ENCODE peak calls at places on chromosome 7, in nine cellular contexts. One of them, this sample, is unnamed.

GRCh38 chr7:25752967-25753791 is 398.8 kb upstream of the NFE2L3 start:
- DNase-seq in uterus: no peak
- DNase-seq in cardiac fibroblast: no peak
- DNase-seq in IMR-90: no peak
- DNase-seq in WERI-Rb-1: no peak
- DNase-seq in heart left ventricle: no peak
- DNase-seq in MM.1S: no peak
- DNase-seq in HFF-Myc: no peak
- DNase-seq in left lung: no peak
- DNase-seq in this sample: no peak

GRCh38 chr7:74083117-74083876 is at the start of gene LIMK1:
- DNase-seq in heart left ventricle: peak
- DNase-seq in HFF-Myc: no peak
- DNase-seq in WERI-Rb-1: peak
- DNase-seq in uterus: peak
- DNase-seq in left lung: peak
- DNase-seq in IMR-90: peak
- DNase-seq in MM.1S: peak
- DNase-seq in cardiac fibroblast: peak
- DNase-seq in this sample: no peak

GRCh38 chr7:28488061-28488791 is 75.9 kb downstream of the CREB5 start:
- DNase-seq in MM.1S: no peak
- DNase-seq in heart left ventricle: no peak
- DNase-seq in IMR-90: no peak
- DNase-seq in cardiac fibroblast: no peak
- DNase-seq in uterus: no peak
- DNase-seq in left lung: no peak
- DNase-seq in HFF-Myc: no peak
- DNase-seq in WERI-Rb-1: no peak
- DNase-seq in this sample: no peak

GRCh38 chr7:96178581-96178980 is 143.3 kb downstream of the SLC25A13 start:
- DNase-seq in cardiac fibroblast: no peak
- DNase-seq in MM.1S: no peak
- DNase-seq in uterus: no peak
- DNase-seq in WERI-Rb-1: no peak
- DNase-seq in heart left ventricle: no peak
- DNase-seq in HFF-Myc: no peak
- DNase-seq in IMR-90: no peak
- DNase-seq in left lung: no peak
- DNase-seq in this sample: no peak

GRCh38 chr7:136956232-136956631 is 87.8 kb downstream of the CHRM2 start:
- DNase-seq in cardiac fibroblast: peak
- DNase-seq in IMR-90: peak
- DNase-seq in MM.1S: peak
- DNase-seq in WERI-Rb-1: no peak
- DNase-seq in HFF-Myc: peak
- DNase-seq in heart left ventricle: no peak
- DNase-seq in left lung: no peak
- DNase-seq in uterus: no peak
- DNase-seq in this sample: no peak

GRCh38 chr7:8217200-8218068 is 44.5 kb downstream of the ICA1 start:
- DNase-seq in uterus: no peak
- DNase-seq in WERI-Rb-1: no peak
- DNase-seq in IMR-90: peak
- DNase-seq in cardiac fibroblast: peak
- DNase-seq in heart left ventricle: no peak
- DNase-seq in HFF-Myc: peak
- DNase-seq in left lung: no peak
- DNase-seq in MM.1S: peak
- DNase-seq in this sample: peak

GRCh38 chr7:138142583-138143201 is 66.4 kb downstream of the AKR1D1 start:
- DNase-seq in uterus: no peak
- DNase-seq in MM.1S: no peak
- DNase-seq in cardiac fibroblast: no peak
- DNase-seq in IMR-90: no peak
- DNase-seq in heart left ventricle: no peak
- DNase-seq in left lung: no peak
- DNase-seq in HFF-Myc: no peak
- DNase-seq in WERI-Rb-1: no peak
- DNase-seq in this sample: no peak

GRCh38 chr7:115654384-115655181 is 376.0 kb downstream of the TFEC start:
- DNase-seq in heart left ventricle: no peak
- DNase-seq in WERI-Rb-1: no peak
- DNase-seq in uterus: no peak
- DNase-seq in left lung: no peak
- DNase-seq in HFF-Myc: no peak
- DNase-seq in MM.1S: no peak
- DNase-seq in IMR-90: peak
- DNase-seq in cardiac fibroblast: no peak
- DNase-seq in this sample: no peak

GRCh38 chr7:155356323-155357105 is 58.8 kb downstream of the INSIG1 start:
- DNase-seq in cardiac fibroblast: no peak
- DNase-seq in uterus: no peak
- DNase-seq in left lung: peak
- DNase-seq in MM.1S: no peak
- DNase-seq in HFF-Myc: no peak
- DNase-seq in WERI-Rb-1: peak
- DNase-seq in IMR-90: no peak
- DNase-seq in heart left ventricle: no peak
- DNase-seq in this sample: no peak

GRCh38 chr7:116543664-116544063 is 18.8 kb downstream of the CAV1 start:
- DNase-seq in HFF-Myc: peak
- DNase-seq in heart left ventricle: no peak
- DNase-seq in cardiac fibroblast: peak
- DNase-seq in uterus: no peak
- DNase-seq in left lung: no peak
- DNase-seq in MM.1S: no peak
- DNase-seq in IMR-90: peak
- DNase-seq in WERI-Rb-1: no peak
- DNase-seq in this sample: no peak

GRCh38 chr7:28956608-28957063 is 1.5 kb downstream of the TRIL start:
- DNase-seq in uterus: peak
- DNase-seq in cardiac fibroblast: peak
- DNase-seq in WERI-Rb-1: peak
- DNase-seq in IMR-90: peak
- DNase-seq in heart left ventricle: peak
- DNase-seq in left lung: peak
- DNase-seq in MM.1S: no peak
- DNase-seq in HFF-Myc: no peak
- DNase-seq in this sample: no peak

GRCh38 chr7:147509859-147510542 is 1080.6 kb upstream of the C7orf33 start:
- DNase-seq in heart left ventricle: no peak
- DNase-seq in WERI-Rb-1: no peak
- DNase-seq in MM.1S: no peak
- DNase-seq in cardiac fibroblast: peak
- DNase-seq in IMR-90: peak
- DNase-seq in uterus: no peak
- DNase-seq in HFF-Myc: no peak
- DNase-seq in left lung: no peak
- DNase-seq in this sample: no peak

DNA sequence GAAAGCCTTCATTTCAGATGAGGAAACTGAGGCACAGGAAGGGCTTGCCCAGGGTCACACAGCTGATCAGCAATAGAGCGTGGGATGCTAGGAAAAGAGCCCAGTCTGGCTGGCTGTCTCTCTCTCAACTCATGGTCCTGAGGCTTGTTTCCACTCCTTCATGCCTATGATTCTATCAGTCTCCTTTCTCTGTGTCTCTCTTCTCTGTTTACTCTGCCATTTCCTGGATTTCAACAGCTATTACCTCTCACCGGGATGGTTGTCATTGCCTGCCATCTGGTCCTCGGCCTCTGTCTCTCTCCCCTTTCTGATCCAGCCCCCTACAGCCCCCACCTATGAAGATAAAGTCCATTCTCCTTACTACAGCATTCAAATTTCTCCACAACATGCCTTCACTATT is 93.3 kb upstream of the AGBL3 start:
- DNase-seq in HFF-Myc: no peak
- DNase-seq in cardiac fibroblast: no peak
- DNase-seq in heart left ventricle: no peak
- DNase-seq in MM.1S: no peak
- DNase-seq in uterus: no peak
- DNase-seq in left lung: no peak
- DNase-seq in WERI-Rb-1: no peak
- DNase-seq in IMR-90: no peak
- DNase-seq in this sample: no peak
- H3K4me3 ChIP-seq in HFF-Myc: peak
- H3K4me3 ChIP-seq in cardiac fibroblast: peak
- H3K4me3 ChIP-seq in heart left ventricle: peak
- H3K4me3 ChIP-seq in MM.1S: no peak
- H3K4me3 ChIP-seq in uterus: no peak
- H3K4me3 ChIP-seq in left lung: peak
- H3K4me3 ChIP-seq in WERI-Rb-1: no peak
- H3K4me3 ChIP-seq in IMR-90: peak
- H3K4me3 ChIP-seq in this sample: peak

GRCh38 chr7:158698657-158699195 is 5.9 kb downstream of the NCAPG2 start:
- DNase-seq in uterus: no peak
- DNase-seq in cardiac fibroblast: no peak
- DNase-seq in IMR-90: no peak
- DNase-seq in HFF-Myc: no peak
- DNase-seq in WERI-Rb-1: no peak
- DNase-seq in left lung: no peak
- DNase-seq in heart left ventricle: no peak
- DNase-seq in MM.1S: no peak
- DNase-seq in this sample: no peak

GRCh38 chr7:158695056-158695455 is 9.5 kb downstream of the NCAPG2 start:
- DNase-seq in WERI-Rb-1: no peak
- DNase-seq in heart left ventricle: no peak
- DNase-seq in IMR-90: no peak
- DNase-seq in cardiac fibroblast: no peak
- DNase-seq in left lung: no peak
- DNase-seq in MM.1S: no peak
- DNase-seq in HFF-Myc: no peak
- DNase-seq in uterus: no peak
- DNase-seq in this sample: no peak

GRCh38 chr7:158699341-158699740 is 5.3 kb downstream of the NCAPG2 start:
- DNase-seq in WERI-Rb-1: no peak
- DNase-seq in uterus: no peak
- DNase-seq in cardiac fibroblast: no peak
- DNase-seq in MM.1S: no peak
- DNase-seq in IMR-90: no peak
- DNase-seq in heart left ventricle: no peak
- DNase-seq in HFF-Myc: no peak
- DNase-seq in left lung: no peak
- DNase-seq in this sample: no peak

GRCh38 chr7:158694650-158695049 is 10.0 kb downstream of the NCAPG2 start:
- DNase-seq in left lung: no peak
- DNase-seq in MM.1S: no peak
- DNase-seq in uterus: no peak
- DNase-seq in IMR-90: no peak
- DNase-seq in WERI-Rb-1: no peak
- DNase-seq in HFF-Myc: no peak
- DNase-seq in heart left ventricle: no peak
- DNase-seq in cardiac fibroblast: no peak
- DNase-seq in this sample: no peak

GRCh38 chr7:158695726-158696452 is 8.7 kb downstream of the NCAPG2 start:
- DNase-seq in WERI-Rb-1: no peak
- DNase-seq in uterus: peak
- DNase-seq in IMR-90: peak
- DNase-seq in MM.1S: no peak
- DNase-seq in heart left ventricle: peak
- DNase-seq in left lung: peak
- DNase-seq in HFF-Myc: peak
- DNase-seq in cardiac fibroblast: peak
- DNase-seq in this sample: peak
- H3K4me3 ChIP-seq in WERI-Rb-1: no peak
- H3K4me3 ChIP-seq in uterus: no peak
- H3K4me3 ChIP-seq in IMR-90: no peak
- H3K4me3 ChIP-seq in MM.1S: no peak
- H3K4me3 ChIP-seq in heart left ventricle: peak
- H3K4me3 ChIP-seq in left lung: no peak
- H3K4me3 ChIP-seq in HFF-Myc: no peak
- H3K4me3 ChIP-seq in cardiac fibroblast: no peak
- H3K4me3 ChIP-seq in this sample: no peak

GRCh38 chr7:1095621-1096155 is 7.8 kb downstream of the GPER1 start:
- DNase-seq in left lung: no peak
- DNase-seq in WERI-Rb-1: no peak
- DNase-seq in IMR-90: no peak
- DNase-seq in heart left ventricle: no peak
- DNase-seq in cardiac fibroblast: no peak
- DNase-seq in HFF-Myc: no peak
- DNase-seq in uterus: no peak
- DNase-seq in MM.1S: no peak
- DNase-seq in this sample: no peak
- H3K4me3 ChIP-seq in left lung: no peak
- H3K4me3 ChIP-seq in WERI-Rb-1: no peak
- H3K4me3 ChIP-seq in IMR-90: no peak
- H3K4me3 ChIP-seq in heart left ventricle: no peak
- H3K4me3 ChIP-seq in cardiac fibroblast: no peak
- H3K4me3 ChIP-seq in HFF-Myc: no peak
- H3K4me3 ChIP-seq in uterus: no peak
- H3K4me3 ChIP-seq in MM.1S: no peak
- H3K4me3 ChIP-seq in this sample: peak

DNA sequence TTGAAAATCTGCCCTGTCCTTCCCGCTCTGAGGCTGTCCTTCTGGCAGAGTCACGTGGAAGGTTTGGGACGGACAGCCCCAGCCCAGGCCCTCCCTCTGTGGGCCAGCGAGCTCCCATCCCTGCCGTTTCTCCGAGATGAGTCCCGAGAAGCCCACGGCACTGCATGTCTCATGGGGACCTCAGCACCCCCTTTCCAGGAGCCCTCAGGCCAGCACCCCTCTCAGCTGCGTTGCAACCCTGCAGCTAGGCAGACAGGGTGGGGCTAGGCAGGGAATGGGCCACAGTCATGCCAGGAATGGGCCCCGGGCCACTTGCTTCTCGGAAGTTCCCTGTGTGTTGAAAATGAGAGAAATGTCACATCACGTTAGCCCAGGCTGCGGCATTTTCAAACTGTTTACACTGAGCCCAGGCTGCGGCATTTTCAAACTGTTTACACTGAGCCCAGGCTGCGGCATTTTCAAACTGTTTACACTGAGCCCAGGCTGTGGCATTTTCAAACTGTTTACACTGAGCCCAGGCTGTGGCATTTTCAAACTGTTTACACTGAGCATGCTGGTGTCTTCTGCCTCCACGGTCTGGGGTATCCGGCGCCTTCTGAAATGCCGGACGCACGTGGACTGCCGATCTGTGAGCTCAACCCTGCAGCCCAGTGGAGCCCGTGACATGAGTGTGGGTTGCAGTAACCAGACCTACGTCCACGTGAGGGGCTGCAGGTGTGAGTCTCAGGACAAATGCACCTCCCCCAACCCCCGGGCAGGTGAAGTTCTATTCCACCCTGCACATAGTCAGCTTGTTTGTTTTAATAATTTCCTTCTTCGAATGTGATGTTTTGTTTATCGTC is 42.6 kb downstream of the FAM20C start:
- DNase-seq in heart left ventricle: peak
- DNase-seq in IMR-90: peak
- DNase-seq in left lung: peak
- DNase-seq in uterus: no peak
- DNase-seq in WERI-Rb-1: no peak
- DNase-seq in cardiac fibroblast: no peak
- DNase-seq in MM.1S: no peak
- DNase-seq in HFF-Myc: no peak
- DNase-seq in this sample: peak
- H3K4me3 ChIP-seq in heart left ventricle: no peak
- H3K4me3 ChIP-seq in IMR-90: no peak
- H3K4me3 ChIP-seq in left lung: no peak
- H3K4me3 ChIP-seq in uterus: no peak
- H3K4me3 ChIP-seq in WERI-Rb-1: no peak
- H3K4me3 ChIP-seq in cardiac fibroblast: no peak
- H3K4me3 ChIP-seq in MM.1S: no peak
- H3K4me3 ChIP-seq in HFF-Myc: no peak
- H3K4me3 ChIP-seq in this sample: peak

GRCh38 chr7:124031406-124031805 is 1.5 kb downstream of the TMEM229A start:
- DNase-seq in left lung: no peak
- DNase-seq in cardiac fibroblast: no peak
- DNase-seq in WERI-Rb-1: no peak
- DNase-seq in MM.1S: no peak
- DNase-seq in IMR-90: no peak
- DNase-seq in heart left ventricle: no peak
- DNase-seq in uterus: no peak
- DNase-seq in HFF-Myc: no peak
- DNase-seq in this sample: no peak
- H3K4me3 ChIP-seq in left lung: no peak
- H3K4me3 ChIP-seq in cardiac fibroblast: no peak
- H3K4me3 ChIP-seq in WERI-Rb-1: no peak
- H3K4me3 ChIP-seq in MM.1S: no peak
- H3K4me3 ChIP-seq in IMR-90: no peak
- H3K4me3 ChIP-seq in heart left ventricle: peak
- H3K4me3 ChIP-seq in uterus: no peak
- H3K4me3 ChIP-seq in HFF-Myc: no peak
- H3K4me3 ChIP-seq in this sample: no peak

This sample was measured in LNCaP clone FGC.